ENCODE peak calls at places on chromosomes 6 and 20, in five cellular contexts. Z is heart right ventricle; F is putamen; U is SK-N-SH; Q is stimulated activated CD8-positive, alpha-beta memory T cell treated with anti-CD3 and anti-CD28 coated beads, Interleukin-2, amount 100 ng/mL, for 48 hours. K is an unnamed sample.

GRCh38 chr20:50003253-50003656 is 20.5 kb downstream of the SNAI1 start:
- DNase-seq in Z (no peak), F (no peak), U (no peak), Q (no peak), K (no peak)

GRCh38 chr6:33744895-33745546 is 1.7 kb downstream of the IP6K3 start:
- DNase-seq in Z (no peak), F (no peak), U (no peak), Q (no peak), K (no peak)

GRCh38 chr6:142537612-142538478 is 236.0 kb downstream of the ADGRG6 start:
- DNase-seq in Z (no peak), F (no peak), U (no peak), Q (no peak), K (no peak)

GRCh38 chr6:126927841-126928240 is 190.6 kb upstream of the RSPO3 start:
- DNase-seq in Z (no peak), F (no peak), U (no peak), Q (no peak), K (no peak)

GRCh38 chr6:135006386-135006914 is 48.2 kb downstream of the HBS1L start:
- DNase-seq in Z (no peak), F (no peak), U (no peak), Q (no peak), K (no peak)

GRCh38 chr6:64932486-64932885 is 774.5 kb downstream of the EYS start:
- DNase-seq in Z (no peak), F (no peak), U (no peak), Q (no peak), K (no peak)

GRCh38 chr6:51360287-51360686 is 541.6 kb downstream of the TFAP2B start:
- DNase-seq in Z (no peak), F (no peak), U (no peak), Q (no peak), K (no peak)

GRCh38 chr20:15656124-15656523 is 917.1 kb downstream of the KIF16B start:
- DNase-seq in Z (no peak), F (no peak), U (no peak), Q (no peak), K (no peak)

GRCh38 chr6:144447487-144447886 is 162.4 kb downstream of the UTRN start:
- DNase-seq in Z (no peak), F (no peak), U (no peak), Q (no peak), K (no peak)

GRCh38 chr20:62589150-62589498 is 53.2 kb upstream of the SLCO4A1 start:
- DNase-seq in Z (no peak), F (no peak), U (no peak), Q (no peak), K (no peak)

GRCh38 chr6:40631760-40632159 is 44.6 kb upstream of the LRFN2 start:
- DNase-seq in Z (no peak), F (peak), U (peak), Q (no peak), K (no peak)

GRCh38 chr6:139728879-139729278 is 354.4 kb upstream of the CITED2 start:
- DNase-seq in Z (no peak), F (no peak), U (no peak), Q (no peak), K (no peak)

GRCh38 chr20:48600470-48600945 is 227.3 kb downstream of the PREX1 start:
- DNase-seq in Z (no peak), F (no peak), U (no peak), Q (no peak), K (no peak)

GRCh38 chr20:33014336-33015113 is 7.0 kb downstream of the BPIFB2 start:
- DNase-seq in Z (no peak), F (no peak), U (no peak), Q (no peak), K (no peak)

GRCh38 chr6:71288228-71289038 is at the start of gene OGFRL1:
- DNase-seq in Z (peak), F (peak), U (peak), Q (peak), K (peak)

GRCh38 chr6:120122401-120122800 is 772.8 kb upstream of the MAN1A1 start:
- DNase-seq in Z (no peak), F (no peak), U (no peak), Q (no peak), K (no peak)

GRCh38 chr6:124490123-124490522 is 472.1 kb upstream of the RNF217 start:
- DNase-seq in Z (no peak), F (no peak), U (no peak), Q (no peak), K (no peak)

GRCh38 chr20:57539889-57540288 is 14.9 kb upstream of the CTCFL start:
- DNase-seq in Z (no peak), F (no peak), U (no peak), Q (no peak), K (no peak)

GRCh38 chr6:117270121-117270959 is 5.0 kb downstream of the VGLL2 start:
- DNase-seq in Z (peak), F (no peak), U (peak), Q (no peak), K (no peak)

GRCh38 chr6:33668914-33669313 is 42.6 kb downstream of the UQCC2 start:
- DNase-seq in Z (no peak), F (no peak), U (no peak), Q (no peak), K (no peak)

GRCh38 chr6:147561742-147562141 is 53.3 kb downstream of the SAMD5 start:
- DNase-seq in Z (no peak), F (no peak), U (no peak), Q (no peak), K (no peak)

GRCh38 chr6:157652601-157653363 is 170.3 kb upstream of the SNX9 start:
- DNase-seq in Z (no peak), F (no peak), U (no peak), Q (no peak), K (no peak)

GRCh38 chr20:25353754-25354705 is 36.6 kb downstream of the ABHD12 start:
- DNase-seq in Z (no peak), F (no peak), U (no peak), Q (no peak), K (no peak)

GRCh38 chr6:169251822-169252804 is 1.5 kb downstream of the THBS2 start:
- DNase-seq in Z (no peak), F (no peak), U (no peak), Q (no peak), K (no peak)

GRCh38 chr6:52877168-52877567 is 32.3 kb downstream of the GSTA3 start:
- DNase-seq in Z (no peak), F (no peak), U (no peak), Q (no peak), K (no peak)

GRCh38 chr6:16273266-16273665 is 34.9 kb downstream of the GMPR start:
- DNase-seq in Z (no peak), F (no peak), U (no peak), Q (no peak), K (no peak)